ENCODE peak calls at places on chromosomes 16 and 17, in seven cellular contexts. T is fibroblast of lung, B is A549, S is cardiac muscle cell, M is BJ, A is AG04450, P is body of pancreas. R is an unnamed sample.

GRCh38 chr17:34582185-34582900 is 3.0 kb downstream of the TMEM132E start:
- DNase-seq in B (no peak), T (no peak), S (no peak), A (no peak), P (no peak), M (no peak), R (no peak)

GRCh38 chr16:65574311-65574966 is 452.6 kb upstream of the CDH11 start:
- DNase-seq in S (no peak), B (no peak), A (no peak), P (no peak), T (no peak), M (no peak), R (no peak)

GRCh38 chr16:3363793-3364192 is 8.1 kb downstream of the OR2C1 start:
- DNase-seq in A (no peak), M (no peak), B (peak; percentile 37), P (no peak), T (no peak), S (no peak), R (no peak)

GRCh38 chr17:76672892-76673291 is 29.3 kb upstream of the ST6GALNAC1 start:
- DNase-seq in S (no peak), P (no peak), T (no peak), B (no peak), A (no peak), M (no peak), R (no peak)

GRCh38 chr16:20611350-20611902 is 35.3 kb upstream of the ACSM2B start:
- DNase-seq in T (no peak), B (no peak), M (no peak), S (no peak), P (peak; percentile 96), A (no peak), R (peak; percentile 67)

GRCh38 chr17:8304181-8304910 is 5.7 kb upstream of the ARHGEF15 start:
- DNase-seq in T (no peak), S (no peak), M (no peak), P (no peak), B (peak; percentile 58), A (no peak), R (no peak)

GRCh38 chr17:40290629-40291296 is 3.1 kb downstream of the CDC6 start:
- DNase-seq in A (peak; percentile 88), S (peak; percentile 72), T (peak; percentile 84), M (peak; percentile 81), B (peak; percentile 89), P (peak; percentile 57), R (no peak)

GRCh38 chr16:383326-384020 is 1.7 kb upstream of the PGAP6 start:
- DNase-seq in T (no peak), A (no peak), B (no peak), S (peak; percentile 42), P (peak; percentile 86), M (no peak), R (peak; percentile 71)

GRCh38 chr17:76276461-76277299 is 11.5 kb downstream of the UBALD2 start:
- DNase-seq in B (no peak), S (no peak), A (no peak), M (peak; percentile 34), T (peak; percentile 26), P (no peak), R (no peak)

GRCh38 chr17:42519546-42520444 is 16.2 kb upstream of the NAGLU start:
- DNase-seq in T (peak; percentile 99), S (peak; percentile 73), P (peak; percentile 80), B (peak; percentile 95), A (peak; percentile 99), M (peak; percentile 96), R (peak; percentile 73)

GRCh38 chr17:82380860-82381702 is 9.5 kb downstream of the UTS2R start:
- DNase-seq in B (no peak), T (no peak), P (no peak), A (no peak), M (no peak), S (no peak), R (peak; percentile 14)

GRCh38 chr16:19127674-19128131 is 13.9 kb downstream of the ITPRIPL2 start:
- DNase-seq in P (no peak), M (no peak), S (no peak), B (no peak), A (no peak), T (no peak), R (no peak)

GRCh38 chr17:40509626-40510327 is 8.4 kb upstream of the TNS4 start:
- DNase-seq in P (no peak), A (no peak), M (no peak), S (no peak), B (no peak), T (no peak), R (no peak)

GRCh38 chr17:38464251-38464722 is 36.0 kb downstream of the ARHGAP23 start:
- DNase-seq in T (peak; percentile 34), S (no peak), B (peak; percentile 38), M (no peak), P (no peak), A (no peak), R (no peak)

GRCh38 chr17:77581480-77581879 is 377.0 kb upstream of the TNRC6C start:
- DNase-seq in B (peak; percentile 45), M (no peak), S (no peak), A (no peak), P (no peak), T (peak; percentile 59), R (peak; percentile 1)

GRCh38 chr16:27225536-27226360 is 22.4 kb downstream of the KDM8 start:
- DNase-seq in M (no peak), A (no peak), B (no peak), P (peak; percentile 51), T (no peak), S (no peak), R (peak; percentile 43)

GRCh38 chr16:54050281-54051210 is 236.0 kb downstream of the IRX3 start:
- DNase-seq in T (peak; percentile 45), B (no peak), S (no peak), A (no peak), M (no peak), P (no peak), R (no peak)

GRCh38 chr17:57988301-57989010 is 402 bp upstream of the VEZF1 start:
- DNase-seq in B (peak; percentile 77), A (no peak), T (peak; percentile 70), S (peak; percentile 72), P (peak; percentile 76), M (no peak), R (peak; percentile 83)

GRCh38 chr17:74408262-74408661 is 23.6 kb upstream of the GPRC5C start:
- DNase-seq in A (no peak), M (no peak), T (peak; percentile 53), S (no peak), B (peak; percentile 78), P (peak; percentile 73), R (peak; percentile 57)

GRCh38 chr16:65509172-65509571 is 387.3 kb upstream of the CDH11 start:
- DNase-seq in S (no peak), T (no peak), P (no peak), M (no peak), A (no peak), B (no peak), R (no peak)

GRCh38 chr16:87854907-87855683 is 14.2 kb downstream of the SLC7A5 start:
- DNase-seq in P (no peak), T (no peak), B (peak; percentile 78), S (no peak), A (no peak), M (no peak), R (no peak)

GRCh38 chr17:30821751-30822723 is 2.5 kb downstream of the CRLF3 start:
- DNase-seq in S (no peak), A (no peak), M (no peak), P (no peak), T (no peak), B (no peak), R (no peak)

GRCh38 chr17:2442166-2442565 is 41.3 kb upstream of the MNT start:
- DNase-seq in P (no peak), S (no peak), A (no peak), M (no peak), B (peak; percentile 62), T (peak; percentile 23), R (no peak)
- H3K4me3 ChIP-seq in P (no peak overlapping the region), S (no peak overlapping the region), A (no peak overlapping the region), M (no peak overlapping the region), B (no peak overlapping the region), T (no peak overlapping the region), R (no peak overlapping the region)

GRCh38 chr16:29011112-29011511 is 26.3 kb downstream of the LAT start:
- DNase-seq in B (no peak), T (no peak), M (no peak), A (no peak), P (no peak), S (no peak), R (no peak)

GRCh38 chr16:29009838-29010166 is 24.9 kb downstream of the LAT start:
- DNase-seq in A (no peak), S (no peak), M (no peak), B (no peak), P (no peak), T (no peak), R (no peak)

GRCh38 chr16:29011851-29012250 is 27.0 kb downstream of the LAT start:
- DNase-seq in S (no peak), P (no peak), B (no peak), T (no peak), A (no peak), M (no peak), R (no peak)

GRCh38 chr16:29012913-29013641 is 28.2 kb downstream of the LAT start:
- DNase-seq in P (no peak), T (no peak), A (no peak), S (no peak), M (no peak), B (no peak), R (no peak)

DNA sequence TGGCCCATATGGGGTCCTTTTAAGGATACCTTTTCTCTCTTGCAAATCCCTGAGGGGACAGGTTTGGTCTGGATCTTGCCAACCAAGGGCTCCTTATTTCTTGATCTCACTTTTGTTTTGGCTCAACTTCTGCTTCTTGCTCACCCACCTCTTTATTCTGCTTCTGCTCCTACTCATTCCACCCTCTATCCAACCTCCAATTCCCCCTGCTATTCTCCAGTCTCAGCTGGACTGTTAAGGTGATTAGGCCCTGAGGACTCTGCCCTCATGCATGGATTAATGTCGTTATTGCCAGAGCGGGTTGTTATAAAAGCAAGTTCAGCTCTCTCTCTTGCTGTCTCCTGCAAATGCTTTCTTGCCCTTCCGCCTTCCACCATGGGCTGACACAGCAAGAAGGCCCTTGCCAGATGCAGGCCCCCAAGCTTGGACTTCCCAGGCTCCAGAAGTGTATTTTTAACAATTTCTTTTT is 29.7 kb downstream of the LAT start:
- DNase-seq in S (no peak), A (no peak), B (no peak), T (no peak), P (no peak), M (no peak), R (no peak)
- H3K4me3 ChIP-seq in S (no peak overlapping the region), A (no peak overlapping the region), B (no peak overlapping the region), T (no peak overlapping the region), P (no peak overlapping the region), M (no peak overlapping the region), R (no peak overlapping the region)

GRCh38 chr16:84885024-84885910 is 65.5 kb downstream of the CRISPLD2 start:
- DNase-seq in T (peak; percentile 77), B (no peak), M (no peak), P (no peak), S (no peak), A (no peak), R (no peak)
- H3K4me3 ChIP-seq in T (no peak overlapping the region), B (no peak overlapping the region), M (no peak overlapping the region), P (no peak overlapping the region), S (no peak overlapping the region), A (no peak overlapping the region), R (no peak overlapping the region)

DNA sequence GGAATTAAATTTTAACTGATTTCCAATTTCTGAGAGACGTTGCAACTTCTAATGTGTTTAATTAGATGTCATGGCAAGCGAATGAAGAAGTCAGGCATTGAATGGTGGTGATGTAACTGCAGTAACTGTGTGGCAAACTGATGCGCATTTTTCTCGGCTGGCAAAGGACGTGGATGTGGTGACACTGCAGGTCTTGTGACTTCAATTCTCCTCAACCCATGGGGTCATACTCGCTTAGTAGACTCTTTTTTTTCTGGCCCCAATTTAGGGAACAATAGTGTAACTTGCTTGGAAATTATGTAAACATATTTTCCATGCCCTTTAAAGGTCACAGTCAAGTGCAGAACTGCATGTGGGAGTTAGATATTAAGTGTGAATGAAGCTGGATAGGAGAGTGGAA is 1.9 kb upstream of the FAM20A start:
- DNase-seq in A (no peak), T (no peak), B (no peak), S (no peak), M (no peak), P (no peak), R (peak; percentile 60)
- H3K4me3 ChIP-seq in A (no peak overlapping the region), T (no peak overlapping the region), B (no peak overlapping the region), S (no peak overlapping the region), M (no peak overlapping the region), P (no peak overlapping the region), R (no peak overlapping the region)